ENCODE peak calls at places on chromosomes 13 and 19, in ten cellular contexts. I, J, L, V, Z, U, D, C, R and E are unnamed samples.
A peak's percentile ranks its signal among the peaks of the same experiment; 100 is the strongest.

GRCh38 chr13:91359566-91359965 is 12.1 kb downstream of the MIR17HG start:
- DNase-seq in J (no peak), D (no peak), R (no peak), U (no peak), Z (no peak), L (no peak), V (no peak), C (no peak), I (no peak), E (no peak)

GRCh38 chr13:97257800-97258799 is 36.0 kb downstream of the MBNL2 start:
- DNase-seq in C (peak; percentile 54), U (peak; percentile 69), Z (no peak), L (peak; percentile 56), V (peak; percentile 96), R (peak; percentile 96), I (peak; percentile 77), D (no peak), J (peak; percentile 18), E (no peak)

GRCh38 chr13:27617801-27618411 is 2.4 kb downstream of the LNX2 start:
- DNase-seq in D (no peak), L (no peak), I (no peak), Z (no peak), J (no peak), U (no peak), C (no peak), V (no peak), R (no peak), E (no peak)

GRCh38 chr19:12800873-12801465 is 631 bp downstream of the PRDX2 start:
- DNase-seq in U (no peak), Z (no peak), J (no peak), C (peak; percentile 2), V (no peak), R (no peak), I (no peak), D (no peak), L (peak; percentile 16), E (no peak)

GRCh38 chr19:38583219-38583984 is 34.4 kb downstream of the MAP4K1 start:
- DNase-seq in U (no peak), V (no peak), I (no peak), D (peak; percentile 28), L (no peak), R (no peak), J (no peak), Z (no peak), C (no peak), E (no peak)

GRCh38 chr19:1429750-1430149 is 8.4 kb upstream of the RPS15 start:
- DNase-seq in J (no peak), C (no peak), I (peak; percentile 13), R (no peak), U (no peak), V (peak; percentile 45), Z (no peak), L (no peak), D (no peak), E (no peak)

GRCh38 chr19:5826531-5827341 is 12.8 kb downstream of the FUT6 start:
- DNase-seq in R (no peak), I (no peak), L (no peak), Z (no peak), U (no peak), J (no peak), C (peak; percentile 58), V (peak; percentile 45), D (peak; percentile 66), E (no peak)

GRCh38 chr13:20824762-20825161 is 51.0 kb upstream of the EEF1AKMT1 start:
- DNase-seq in I (no peak), R (peak; percentile 39), L (no peak), V (no peak), Z (no peak), D (no peak), U (no peak), C (no peak), J (no peak), E (no peak)

GRCh38 chr13:113897161-113897560 is 33.3 kb upstream of the GAS6 start:
- DNase-seq in L (no peak), C (no peak), Z (no peak), V (peak; percentile 91), R (peak; percentile 80), J (no peak), I (no peak), U (no peak), D (no peak), E (no peak)

GRCh38 chr19:3577741-3578344 is 5.1 kb downstream of the HMG20B start:
- DNase-seq in R (no peak), D (no peak), I (no peak), J (no peak), L (no peak), V (no peak), C (no peak), U (no peak), Z (no peak), E (no peak)

GRCh38 chr13:48739346-48740037 is 85.8 kb downstream of the CYSLTR2 start:
- DNase-seq in I (no peak), L (no peak), R (peak; percentile 65), V (peak; percentile 87), C (no peak), Z (no peak), J (no peak), D (no peak), U (no peak), E (no peak)

GRCh38 chr13:91576590-91576989 is 178.2 kb downstream of the GPC5 start:
- DNase-seq in J (no peak), L (peak; percentile 49), I (no peak), C (no peak), R (no peak), D (no peak), V (no peak), U (no peak), Z (no peak), E (no peak)

GRCh38 chr13:114095486-114095885 is 36.9 kb downstream of the RASA3 start:
- DNase-seq in J (no peak), V (no peak), C (no peak), U (no peak), I (peak; percentile 11), D (no peak), Z (no peak), R (no peak), L (no peak), E (no peak)

GRCh38 chr19:39802958-39803357 is 24.3 kb downstream of the LEUTX start:
- DNase-seq in I (no peak), Z (no peak), R (no peak), J (no peak), V (no peak), D (no peak), C (no peak), U (no peak), L (no peak), E (no peak)

GRCh38 chr19:43784981-43785808 is 4.4 kb upstream of the KCNN4 start:
- DNase-seq in L (peak; percentile 68), I (no peak), Z (no peak), J (no peak), C (peak; percentile 81), U (no peak), V (peak; percentile 72), R (peak; percentile 77), D (no peak), E (peak; percentile 72)

GRCh38 chr19:4660181-4660791 is 9.9 kb downstream of the MYDGF start:
- DNase-seq in D (no peak), C (peak; percentile 45), L (peak; percentile 50), V (no peak), J (no peak), I (no peak), Z (no peak), U (no peak), R (no peak), E (no peak)
- TF ChIP-seq CTCF in D (peak; percentile 54), C (peak; percentile 27), L (no peak), V (peak; percentile 18), J (no peak), I (no peak), Z (no peak), U (no peak), R (peak; percentile 32), E (no peak)

DNA sequence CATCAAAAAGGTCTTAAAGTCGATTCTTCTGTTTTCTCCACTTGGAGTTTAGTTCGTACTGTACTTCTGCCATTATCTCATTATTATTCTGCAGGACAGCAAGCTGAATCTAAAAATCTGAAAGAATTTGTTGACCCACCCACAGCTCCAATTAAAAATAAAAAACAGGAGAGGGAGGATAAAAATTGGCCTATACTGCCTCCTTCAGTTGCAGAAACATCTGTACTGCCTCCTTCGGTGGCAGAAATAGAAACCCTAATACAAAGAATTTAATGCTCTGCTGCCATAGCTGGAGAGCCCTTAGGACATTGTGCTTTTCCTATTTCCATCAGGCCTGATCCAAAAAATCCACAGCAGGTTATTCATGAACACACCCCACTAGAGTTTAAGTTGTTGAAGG is 9.8 kb downstream of the ZNF350 start:
- DNase-seq in L (no peak), J (no peak), R (no peak), V (no peak), Z (no peak), I (no peak), C (no peak), D (no peak), U (no peak), E (no peak)
- TF ChIP-seq CTCF in L (no peak), J (no peak), R (no peak), V (no peak), Z (no peak), I (no peak), C (no peak), D (no peak), U (no peak), E (no peak)

GRCh38 chr13:65292488-65292901 is 1937.6 kb downstream of the PCDH9 start:
- DNase-seq in V (peak; percentile 79), Z (no peak), C (no peak), R (peak; percentile 86), J (no peak), U (no peak), I (no peak), L (no peak), D (no peak), E (no peak)
- TF ChIP-seq CTCF in V (no peak), Z (no peak), C (no peak), R (no peak), J (no peak), U (no peak), I (no peak), L (no peak), D (no peak), E (no peak)

GRCh38 chr13:76338003-76338402 is 548.2 kb downstream of the KCTD12 start:
- DNase-seq in R (no peak), Z (no peak), V (no peak), J (no peak), U (no peak), L (no peak), D (no peak), I (no peak), C (no peak), E (no peak)

GRCh38 chr13:76335463-76335862 is 550.7 kb downstream of the KCTD12 start:
- DNase-seq in J (no peak), C (no peak), V (no peak), U (no peak), R (no peak), I (no peak), Z (no peak), L (no peak), D (no peak), E (no peak)

GRCh38 chr13:76336889-76337844 is 549.0 kb downstream of the KCTD12 start:
- DNase-seq in J (no peak), L (no peak), V (no peak), D (no peak), U (no peak), C (no peak), I (no peak), Z (no peak), R (no peak), E (no peak)

DNA sequence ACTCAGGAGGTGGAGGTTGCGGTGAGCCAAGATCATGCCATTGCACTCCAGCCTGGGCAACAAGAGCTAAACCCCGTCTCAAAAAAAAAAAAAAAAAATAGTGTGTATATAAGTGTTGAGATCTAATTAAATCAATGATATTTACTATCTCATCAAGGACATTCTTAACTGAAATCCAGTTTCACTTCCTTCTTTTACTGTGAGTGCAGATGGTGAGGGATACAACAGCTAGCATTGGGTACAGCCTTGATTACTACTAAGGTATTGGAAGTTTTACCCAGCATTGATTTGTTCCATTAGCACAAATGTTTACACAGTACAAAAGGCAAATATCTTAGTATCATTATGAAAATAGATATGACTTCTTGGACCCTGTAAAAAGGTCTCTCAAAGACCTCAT is 546.6 kb downstream of the KCTD12 start:
- DNase-seq in V (no peak), I (no peak), Z (no peak), C (no peak), U (no peak), J (no peak), L (no peak), R (no peak), D (no peak), E (no peak)
- TF ChIP-seq CTCF in V (no peak), I (no peak), Z (no peak), C (no peak), U (no peak), J (no peak), L (no peak), R (no peak), D (no peak), E (no peak)